ENCODE peak calls at places on chromosome 1, in ten cellular contexts. One of them, this sample, is unnamed.

GRCh38 chr1:46288485-46289133 is 14.8 kb downstream of the LRRC41 start:
- DNase-seq in progenitor cell of endocrine pancreas: no peak
- DNase-seq in CD8-positive, alpha-beta T cell: no peak
- DNase-seq in hippocampal formation: no peak
- DNase-seq in AG10803: peak; percentile 89
- DNase-seq in sciatic nerve: no peak
- DNase-seq in small intestine: no peak
- DNase-seq in left cardiac atrium: no peak
- DNase-seq in left ventricle myocardium inferior: no peak
- DNase-seq in suprapubic skin: no peak
- DNase-seq in this sample: no peak

GRCh38 chr1:154520333-154520732 is 18.1 kb upstream of the SHE start:
- DNase-seq in progenitor cell of endocrine pancreas: no peak
- DNase-seq in suprapubic skin: no peak
- DNase-seq in small intestine: no peak
- DNase-seq in left ventricle myocardium inferior: peak; percentile 28
- DNase-seq in left cardiac atrium: peak; percentile 29
- DNase-seq in AG10803: no peak
- DNase-seq in hippocampal formation: no peak
- DNase-seq in CD8-positive, alpha-beta T cell: no peak
- DNase-seq in sciatic nerve: no peak
- DNase-seq in this sample: no peak

GRCh38 chr1:240797050-240797449 is 185.1 kb upstream of the GREM2 start:
- DNase-seq in progenitor cell of endocrine pancreas: no peak
- DNase-seq in AG10803: no peak
- DNase-seq in suprapubic skin: no peak
- DNase-seq in sciatic nerve: no peak
- DNase-seq in small intestine: peak; percentile 18
- DNase-seq in left ventricle myocardium inferior: no peak
- DNase-seq in left cardiac atrium: no peak
- DNase-seq in CD8-positive, alpha-beta T cell: no peak
- DNase-seq in hippocampal formation: no peak
- DNase-seq in this sample: no peak

GRCh38 chr1:181356505-181357340 is 126.6 kb upstream of the CACNA1E start:
- DNase-seq in left ventricle myocardium inferior: no peak
- DNase-seq in hippocampal formation: peak; percentile 28
- DNase-seq in suprapubic skin: no peak
- DNase-seq in AG10803: no peak
- DNase-seq in sciatic nerve: no peak
- DNase-seq in progenitor cell of endocrine pancreas: no peak
- DNase-seq in left cardiac atrium: no peak
- DNase-seq in CD8-positive, alpha-beta T cell: no peak
- DNase-seq in small intestine: no peak
- DNase-seq in this sample: no peak

GRCh38 chr1:28582248-28582615 is 9.8 kb upstream of the RAB42 start:
- DNase-seq in sciatic nerve: no peak
- DNase-seq in suprapubic skin: no peak
- DNase-seq in hippocampal formation: no peak
- DNase-seq in small intestine: peak; percentile 44
- DNase-seq in left ventricle myocardium inferior: no peak
- DNase-seq in CD8-positive, alpha-beta T cell: no peak
- DNase-seq in left cardiac atrium: no peak
- DNase-seq in progenitor cell of endocrine pancreas: no peak
- DNase-seq in AG10803: peak; percentile 50
- DNase-seq in this sample: no peak

GRCh38 chr1:111213412-111213811 is 13.0 kb upstream of the DENND2D start:
- DNase-seq in left ventricle myocardium inferior: no peak
- DNase-seq in small intestine: peak; percentile 53
- DNase-seq in AG10803: no peak
- DNase-seq in hippocampal formation: no peak
- DNase-seq in CD8-positive, alpha-beta T cell: no peak
- DNase-seq in suprapubic skin: no peak
- DNase-seq in progenitor cell of endocrine pancreas: no peak
- DNase-seq in sciatic nerve: no peak
- DNase-seq in left cardiac atrium: no peak
- DNase-seq in this sample: no peak

GRCh38 chr1:221292652-221293051 is 413.4 kb downstream of the HLX start:
- DNase-seq in progenitor cell of endocrine pancreas: no peak
- DNase-seq in hippocampal formation: no peak
- DNase-seq in AG10803: no peak
- DNase-seq in CD8-positive, alpha-beta T cell: no peak
- DNase-seq in left cardiac atrium: no peak
- DNase-seq in sciatic nerve: no peak
- DNase-seq in left ventricle myocardium inferior: no peak
- DNase-seq in suprapubic skin: no peak
- DNase-seq in small intestine: no peak
- DNase-seq in this sample: no peak

GRCh38 chr1:26029864-26030481 is 8.4 kb downstream of the EXTL1 start:
- DNase-seq in CD8-positive, alpha-beta T cell: no peak
- DNase-seq in AG10803: no peak
- DNase-seq in hippocampal formation: no peak
- DNase-seq in small intestine: no peak
- DNase-seq in left cardiac atrium: no peak
- DNase-seq in sciatic nerve: no peak
- DNase-seq in progenitor cell of endocrine pancreas: no peak
- DNase-seq in left ventricle myocardium inferior: no peak
- DNase-seq in suprapubic skin: no peak
- DNase-seq in this sample: no peak

GRCh38 chr1:235516862-235517446 is 12.7 kb upstream of the B3GALNT2 start:
- DNase-seq in sciatic nerve: no peak
- DNase-seq in small intestine: no peak
- DNase-seq in left ventricle myocardium inferior: no peak
- DNase-seq in suprapubic skin: no peak
- DNase-seq in progenitor cell of endocrine pancreas: no peak
- DNase-seq in hippocampal formation: no peak
- DNase-seq in left cardiac atrium: no peak
- DNase-seq in CD8-positive, alpha-beta T cell: no peak
- DNase-seq in AG10803: no peak
- DNase-seq in this sample: no peak

GRCh38 chr1:38858833-38859560 is 575 bp downstream of the RRAGC start:
- DNase-seq in left ventricle myocardium inferior: peak; percentile 52
- DNase-seq in hippocampal formation: no peak
- DNase-seq in sciatic nerve: peak; percentile 75
- DNase-seq in left cardiac atrium: peak; percentile 65
- DNase-seq in CD8-positive, alpha-beta T cell: peak; percentile 62
- DNase-seq in suprapubic skin: peak; percentile 85
- DNase-seq in small intestine: peak; percentile 83
- DNase-seq in progenitor cell of endocrine pancreas: no peak
- DNase-seq in AG10803: peak; percentile 61
- DNase-seq in this sample: peak; percentile 77

GRCh38 chr1:4152266-4152665 is 252.2 kb upstream of the C1orf174 start:
- DNase-seq in AG10803: no peak
- DNase-seq in left ventricle myocardium inferior: no peak
- DNase-seq in left cardiac atrium: no peak
- DNase-seq in progenitor cell of endocrine pancreas: no peak
- DNase-seq in sciatic nerve: no peak
- DNase-seq in CD8-positive, alpha-beta T cell: no peak
- DNase-seq in suprapubic skin: no peak
- DNase-seq in small intestine: no peak
- DNase-seq in hippocampal formation: no peak
- DNase-seq in this sample: no peak

GRCh38 chr1:81493102-81493864 is 307.5 kb upstream of the ADGRL2 start:
- DNase-seq in left ventricle myocardium inferior: no peak
- DNase-seq in hippocampal formation: no peak
- DNase-seq in sciatic nerve: no peak
- DNase-seq in suprapubic skin: no peak
- DNase-seq in progenitor cell of endocrine pancreas: no peak
- DNase-seq in CD8-positive, alpha-beta T cell: no peak
- DNase-seq in AG10803: no peak
- DNase-seq in left cardiac atrium: no peak
- DNase-seq in small intestine: no peak
- DNase-seq in this sample: no peak

GRCh38 chr1:1199961-1200875 is 6.2 kb downstream of the TNFRSF18 start:
- DNase-seq in hippocampal formation: no peak
- DNase-seq in left ventricle myocardium inferior: peak; percentile 16
- DNase-seq in left cardiac atrium: peak; percentile 22
- DNase-seq in sciatic nerve: no peak
- DNase-seq in AG10803: no peak
- DNase-seq in suprapubic skin: no peak
- DNase-seq in progenitor cell of endocrine pancreas: no peak
- DNase-seq in small intestine: no peak
- DNase-seq in CD8-positive, alpha-beta T cell: no peak
- DNase-seq in this sample: no peak

GRCh38 chr1:225412803-225413338 is 15.0 kb downstream of the LBR start:
- DNase-seq in suprapubic skin: no peak
- DNase-seq in small intestine: peak; percentile 63
- DNase-seq in AG10803: no peak
- DNase-seq in hippocampal formation: no peak
- DNase-seq in left ventricle myocardium inferior: no peak
- DNase-seq in left cardiac atrium: no peak
- DNase-seq in sciatic nerve: no peak
- DNase-seq in progenitor cell of endocrine pancreas: no peak
- DNase-seq in CD8-positive, alpha-beta T cell: no peak
- DNase-seq in this sample: peak; percentile 92

GRCh38 chr1:38336961-38337360 is 290.4 kb upstream of the POU3F1 start:
- DNase-seq in small intestine: no peak
- DNase-seq in suprapubic skin: no peak
- DNase-seq in hippocampal formation: no peak
- DNase-seq in sciatic nerve: no peak
- DNase-seq in progenitor cell of endocrine pancreas: no peak
- DNase-seq in CD8-positive, alpha-beta T cell: no peak
- DNase-seq in left cardiac atrium: no peak
- DNase-seq in AG10803: no peak
- DNase-seq in left ventricle myocardium inferior: no peak
- DNase-seq in this sample: no peak

GRCh38 chr1:117683571-117684285 is 77.9 kb downstream of the TENT5C start:
- DNase-seq in left cardiac atrium: peak; percentile 50
- DNase-seq in sciatic nerve: no peak
- DNase-seq in progenitor cell of endocrine pancreas: no peak
- DNase-seq in left ventricle myocardium inferior: peak; percentile 33
- DNase-seq in CD8-positive, alpha-beta T cell: no peak
- DNase-seq in AG10803: peak; percentile 86
- DNase-seq in suprapubic skin: no peak
- DNase-seq in small intestine: no peak
- DNase-seq in hippocampal formation: no peak
- DNase-seq in this sample: no peak

GRCh38 chr1:205014772-205015171 is 28.2 kb upstream of the CNTN2 start:
- DNase-seq in left ventricle myocardium inferior: no peak
- DNase-seq in small intestine: no peak
- DNase-seq in CD8-positive, alpha-beta T cell: no peak
- DNase-seq in left cardiac atrium: no peak
- DNase-seq in AG10803: no peak
- DNase-seq in suprapubic skin: no peak
- DNase-seq in hippocampal formation: no peak
- DNase-seq in progenitor cell of endocrine pancreas: no peak
- DNase-seq in sciatic nerve: no peak
- DNase-seq in this sample: no peak

GRCh38 chr1:98077691-98078090 is 156.9 kb upstream of the DPYD start:
- DNase-seq in small intestine: no peak
- DNase-seq in progenitor cell of endocrine pancreas: no peak
- DNase-seq in suprapubic skin: no peak
- DNase-seq in left cardiac atrium: no peak
- DNase-seq in AG10803: no peak
- DNase-seq in left ventricle myocardium inferior: no peak
- DNase-seq in hippocampal formation: no peak
- DNase-seq in CD8-positive, alpha-beta T cell: no peak
- DNase-seq in sciatic nerve: no peak
- DNase-seq in this sample: no peak

GRCh38 chr1:232462200-232462599 is 167.7 kb downstream of the SIPA1L2 start:
- DNase-seq in small intestine: no peak
- DNase-seq in left cardiac atrium: no peak
- DNase-seq in AG10803: no peak
- DNase-seq in CD8-positive, alpha-beta T cell: no peak
- DNase-seq in hippocampal formation: no peak
- DNase-seq in left ventricle myocardium inferior: no peak
- DNase-seq in progenitor cell of endocrine pancreas: no peak
- DNase-seq in suprapubic skin: no peak
- DNase-seq in sciatic nerve: no peak
- DNase-seq in this sample: no peak

GRCh38 chr1:56190975-56191768 is 388.2 kb downstream of the PLPP3 start:
- DNase-seq in progenitor cell of endocrine pancreas: no peak
- DNase-seq in CD8-positive, alpha-beta T cell: no peak
- DNase-seq in suprapubic skin: no peak
- DNase-seq in AG10803: peak; percentile 84
- DNase-seq in left cardiac atrium: no peak
- DNase-seq in small intestine: no peak
- DNase-seq in left ventricle myocardium inferior: no peak
- DNase-seq in hippocampal formation: no peak
- DNase-seq in sciatic nerve: no peak
- DNase-seq in this sample: no peak

GRCh38 chr1:143698016-143698415 is 273.8 kb downstream of the FAM72C start:
- DNase-seq in hippocampal formation: no peak
- DNase-seq in left cardiac atrium: peak; percentile 31
- DNase-seq in AG10803: no peak
- DNase-seq in left ventricle myocardium inferior: no peak
- DNase-seq in progenitor cell of endocrine pancreas: no peak
- DNase-seq in sciatic nerve: no peak
- DNase-seq in CD8-positive, alpha-beta T cell: no peak
- DNase-seq in small intestine: peak; percentile 72
- DNase-seq in suprapubic skin: no peak
- DNase-seq in this sample: peak; percentile 43

GRCh38 chr1:7388488-7389185 is 382.5 kb upstream of the VAMP3 start:
- DNase-seq in hippocampal formation: peak; percentile 25
- DNase-seq in sciatic nerve: peak; percentile 60
- DNase-seq in left ventricle myocardium inferior: peak; percentile 57
- DNase-seq in left cardiac atrium: peak; percentile 65
- DNase-seq in CD8-positive, alpha-beta T cell: peak; percentile 35
- DNase-seq in suprapubic skin: peak; percentile 75
- DNase-seq in AG10803: peak; percentile 13
- DNase-seq in small intestine: no peak
- DNase-seq in progenitor cell of endocrine pancreas: peak; percentile 7
- DNase-seq in this sample: no peak

GRCh38 chr1:184163674-184164470 is 112.3 kb downstream of the TSEN15 start:
- DNase-seq in hippocampal formation: no peak
- DNase-seq in left cardiac atrium: no peak
- DNase-seq in small intestine: no peak
- DNase-seq in suprapubic skin: no peak
- DNase-seq in AG10803: peak; percentile 85
- DNase-seq in sciatic nerve: no peak
- DNase-seq in left ventricle myocardium inferior: no peak
- DNase-seq in CD8-positive, alpha-beta T cell: no peak
- DNase-seq in progenitor cell of endocrine pancreas: no peak
- DNase-seq in this sample: no peak

GRCh38 chr1:23438545-23438944 is 14.0 kb upstream of the TCEA3 start:
- DNase-seq in hippocampal formation: no peak
- DNase-seq in left ventricle myocardium inferior: no peak
- DNase-seq in suprapubic skin: no peak
- DNase-seq in AG10803: no peak
- DNase-seq in left cardiac atrium: no peak
- DNase-seq in CD8-positive, alpha-beta T cell: no peak
- DNase-seq in progenitor cell of endocrine pancreas: no peak
- DNase-seq in small intestine: no peak
- DNase-seq in sciatic nerve: no peak
- DNase-seq in this sample: no peak

This sample was measured in right lobe of liver.